ENCODE peak calls at places on chromosome 20, in ten cellular contexts. F, C, M, I, Q, B, P, U, Z and K are unnamed samples.

GRCh38 chr20:42484335-42484734 is 705.4 kb downstream of the PTPRT start:
- DNase-seq in M (no peak), Q (no peak), I (no peak), U (no peak), P (no peak), Z (no peak), C (no peak), B (no peak), F (no peak), K (no peak)

GRCh38 chr20:43293068-43293786 is 103.5 kb upstream of the PTPRT start:
- DNase-seq in P (no peak), Q (no peak), U (no peak), B (no peak), F (no peak), C (no peak), M (no peak), Z (no peak), I (no peak), K (no peak)

GRCh38 chr20:44601801-44602204 is 19.4 kb downstream of the PKIG start:
- DNase-seq in Z (no peak), F (no peak), P (no peak), Q (no peak), I (no peak), B (peak; percentile 93), M (no peak), C (no peak), U (no peak), K (no peak)

GRCh38 chr20:11979306-11980128 is 61.8 kb downstream of the BTBD3 start:
- DNase-seq in U (no peak), B (no peak), F (no peak), Q (no peak), C (no peak), I (no peak), Z (peak; percentile 12), P (no peak), M (no peak), K (no peak)

GRCh38 chr20:10316582-10316981 is 98.0 kb downstream of the SNAP25 start:
- DNase-seq in Z (peak; percentile 9), C (no peak), B (peak; percentile 35), F (no peak), P (peak; percentile 23), I (no peak), M (peak; percentile 22), Q (peak; percentile 10), U (peak; percentile 78), K (no peak)

GRCh38 chr20:63517376-63518309 is 2.9 kb upstream of the PPDPF start:
- DNase-seq in U (no peak), C (no peak), Q (no peak), Z (no peak), P (no peak), F (no peak), I (no peak), B (no peak), M (no peak), K (no peak)

GRCh38 chr20:25563362-25563761 is 22.0 kb downstream of the NINL start:
- DNase-seq in B (no peak), I (no peak), M (no peak), Q (no peak), Z (no peak), F (no peak), C (no peak), P (no peak), U (no peak), K (no peak)

GRCh38 chr20:42530855-42531674 is 658.6 kb downstream of the PTPRT start:
- DNase-seq in B (no peak), I (peak; percentile 25), Q (peak; percentile 47), P (peak; percentile 50), C (peak; percentile 11), U (peak; percentile 35), F (peak; percentile 54), Z (no peak), M (no peak), K (peak; percentile 1)

GRCh38 chr20:32527052-32527446 is 58.1 kb downstream of the NOL4L start:
- DNase-seq in P (no peak), B (no peak), Z (no peak), U (no peak), I (no peak), M (no peak), Q (no peak), F (no peak), C (no peak), K (no peak)

GRCh38 chr20:41978875-41979274 is 360.7 kb upstream of the CHD6 start:
- DNase-seq in I (no peak), U (no peak), M (no peak), C (no peak), F (no peak), B (no peak), Q (no peak), Z (no peak), P (no peak), K (no peak)

GRCh38 chr20:6533828-6534388 is 233.6 kb upstream of the BMP2 start:
- DNase-seq in Z (no peak), U (no peak), P (no peak), F (no peak), C (no peak), M (no peak), I (no peak), Q (no peak), B (no peak), K (no peak)

GRCh38 chr20:61629361-61630239 is 377.5 kb downstream of the CDH4 start:
- DNase-seq in U (no peak), Q (no peak), Z (no peak), P (no peak), B (no peak), M (no peak), C (no peak), F (peak; percentile 86), I (no peak), K (no peak)

GRCh38 chr20:44643596-44644383 is 7.7 kb downstream of the ADA start:
- DNase-seq in I (peak; percentile 45), F (no peak), Q (no peak), M (no peak), B (peak; percentile 99), U (peak; percentile 47), Z (no peak), C (peak; percentile 62), P (peak; percentile 59), K (peak; percentile 57)

GRCh38 chr20:17611540-17612286 is 41.8 kb downstream of the DSTN start:
- DNase-seq in Z (no peak), M (peak; percentile 6), Q (no peak), U (peak; percentile 65), P (no peak), F (peak; percentile 43), C (peak; percentile 31), I (peak; percentile 61), B (no peak), K (no peak)

GRCh38 chr20:10171864-10172751 is 46.5 kb upstream of the SNAP25 start:
- DNase-seq in P (peak; percentile 21), Q (no peak), B (peak; percentile 37), M (no peak), Z (no peak), I (peak; percentile 51), C (peak; percentile 89), U (no peak), F (peak; percentile 89), K (peak; percentile 66)

GRCh38 chr20:48238326-48238725 is 453.0 kb upstream of the SULF2 start:
- DNase-seq in M (no peak), Z (no peak), Q (no peak), C (no peak), P (no peak), U (no peak), B (no peak), F (no peak), I (no peak), K (no peak)

GRCh38 chr20:31841928-31842327 is 3.5 kb downstream of the FOXS1 start:
- DNase-seq in M (no peak), I (no peak), Q (peak; percentile 72), B (peak; percentile 63), C (no peak), Z (no peak), P (no peak), U (peak; percentile 38), F (no peak), K (no peak)

DNA sequence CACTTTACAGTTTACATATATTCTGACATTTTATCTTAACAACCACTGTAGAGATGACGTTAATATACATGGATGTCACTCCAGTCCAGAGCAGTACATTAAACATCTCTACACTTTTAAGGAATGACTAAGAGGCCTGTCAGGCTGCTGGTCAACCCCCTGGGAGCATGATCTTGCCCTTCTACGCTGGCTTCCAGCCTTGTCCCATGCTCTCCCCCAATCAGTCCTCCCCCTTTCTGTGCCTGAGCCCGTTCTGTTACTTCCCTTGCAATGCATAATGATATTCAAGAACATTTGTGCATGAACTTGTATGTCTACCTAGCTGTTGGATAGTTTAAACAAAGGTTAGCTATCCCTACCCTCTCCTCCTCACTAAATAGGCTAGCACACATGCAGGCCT is 40.5 kb upstream of the PLCB4 start:
- DNase-seq in P (no peak), Z (no peak), F (no peak), M (no peak), Q (no peak), U (no peak), I (no peak), B (no peak), C (no peak), K (no peak)
- TF ChIP-seq MAX in P (no peak), Z (no peak), F (no peak), M (no peak), Q (no peak), U (no peak), I (no peak), B (no peak), C (no peak), K (no peak)

DNA sequence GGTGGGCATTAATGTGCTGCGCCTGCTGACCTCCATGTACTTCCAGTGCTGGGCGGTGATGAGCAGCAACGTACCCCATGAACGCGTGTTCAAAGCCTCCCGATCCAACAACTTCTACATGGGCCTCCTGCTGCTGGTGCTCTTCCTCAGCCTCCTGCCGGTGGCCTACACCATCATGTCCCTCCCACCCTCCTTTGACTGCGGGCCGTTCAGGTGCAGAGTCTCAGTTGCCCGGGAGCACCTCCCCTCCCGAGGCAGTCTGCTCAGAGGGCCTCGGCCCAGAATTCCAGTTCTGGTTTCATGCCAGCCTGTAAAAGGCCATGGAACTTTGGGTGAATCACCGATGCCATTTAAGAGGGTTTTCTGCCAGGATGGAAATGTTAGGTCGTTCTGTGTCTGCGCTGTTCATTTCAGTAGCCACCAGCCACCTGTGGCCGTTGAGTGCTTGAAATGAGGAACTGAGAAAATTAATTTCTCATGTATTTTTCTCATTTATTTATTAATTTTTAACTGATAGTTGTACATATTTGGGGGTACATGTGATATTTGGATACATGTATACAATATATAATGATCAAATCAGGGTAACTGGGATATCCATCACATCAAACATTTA is 35.2 kb upstream of the NOP56 start:
- DNase-seq in F (no peak), Z (no peak), C (no peak), P (no peak), Q (no peak), I (no peak), B (no peak), M (no peak), U (no peak), K (no peak)
- TF ChIP-seq MAX in F (no peak), Z (no peak), C (no peak), P (no peak), Q (no peak), I (no peak), B (no peak), M (no peak), U (no peak), K (no peak)

GRCh38 chr20:4068708-4069107 is 53.4 kb upstream of the RNF24 start:
- DNase-seq in Z (no peak), B (no peak), Q (peak; percentile 54), F (no peak), C (no peak), P (peak; percentile 55), U (no peak), M (no peak), I (no peak), K (no peak)
- TF ChIP-seq MAX in Z (no peak), B (no peak), Q (no peak), F (no peak), C (no peak), P (no peak), U (no peak), M (no peak), I (no peak), K (no peak)

GRCh38 chr20:57605045-57605444 is 15.2 kb downstream of the ZBP1 start:
- DNase-seq in Q (no peak), C (no peak), Z (no peak), F (no peak), B (no peak), I (no peak), U (no peak), M (no peak), P (no peak), K (no peak)
- TF ChIP-seq MAX in Q (no peak), C (no peak), Z (no peak), F (no peak), B (no peak), I (no peak), U (no peak), M (no peak), P (no peak), K (no peak)